ENCODE peak calls at places on chromosome 19, in eight cellular contexts. One of them, this sample, is unnamed.

GRCh38 chr19:17340302-17340870 is 3.0 kb downstream of the GTPBP3 start:
- DNase-seq in Peyer's patch: peak; percentile 87
- DNase-seq in naive thymus-derived CD8-positive, alpha-beta T cell: no peak
- DNase-seq in NCI-H460: no peak
- DNase-seq in stimulated activated CD8-positive, alpha-beta memory T cell treated with anti-CD3 and anti-CD28 coated beads, Interleukin-7, amount 100 ng/mL, for 1 hour: no peak
- DNase-seq in GM03348: no peak
- DNase-seq in CD4-positive, CD25-positive, alpha-beta regulatory T cell: no peak
- DNase-seq in activated gamma-delta T cell treated with anti-CD3 and anti-CD28 coated beads, Interleukin-2, amount 50 U/mL, for 16 hours: no peak
- DNase-seq in this sample: no peak

GRCh38 chr19:10747271-10747670 is 29.4 kb downstream of the DNM2 start:
- DNase-seq in Peyer's patch: peak; percentile 87
- DNase-seq in naive thymus-derived CD8-positive, alpha-beta T cell: no peak
- DNase-seq in NCI-H460: no peak
- DNase-seq in stimulated activated CD8-positive, alpha-beta memory T cell treated with anti-CD3 and anti-CD28 coated beads, Interleukin-7, amount 100 ng/mL, for 1 hour: no peak
- DNase-seq in GM03348: no peak
- DNase-seq in CD4-positive, CD25-positive, alpha-beta regulatory T cell: no peak
- DNase-seq in activated gamma-delta T cell treated with anti-CD3 and anti-CD28 coated beads, Interleukin-2, amount 50 U/mL, for 16 hours: no peak
- DNase-seq in this sample: no peak

GRCh38 chr19:48609571-48610108 is 3.1 kb downstream of the SPACA4 start:
- DNase-seq in Peyer's patch: no peak
- DNase-seq in naive thymus-derived CD8-positive, alpha-beta T cell: no peak
- DNase-seq in NCI-H460: no peak
- DNase-seq in stimulated activated CD8-positive, alpha-beta memory T cell treated with anti-CD3 and anti-CD28 coated beads, Interleukin-7, amount 100 ng/mL, for 1 hour: no peak
- DNase-seq in GM03348: no peak
- DNase-seq in CD4-positive, CD25-positive, alpha-beta regulatory T cell: no peak
- DNase-seq in activated gamma-delta T cell treated with anti-CD3 and anti-CD28 coated beads, Interleukin-2, amount 50 U/mL, for 16 hours: no peak
- DNase-seq in this sample: no peak

GRCh38 chr19:14061081-14061749 is 661 bp downstream of the PALM3 start:
- DNase-seq in Peyer's patch: no peak
- DNase-seq in naive thymus-derived CD8-positive, alpha-beta T cell: no peak
- DNase-seq in NCI-H460: no peak
- DNase-seq in stimulated activated CD8-positive, alpha-beta memory T cell treated with anti-CD3 and anti-CD28 coated beads, Interleukin-7, amount 100 ng/mL, for 1 hour: no peak
- DNase-seq in GM03348: no peak
- DNase-seq in CD4-positive, CD25-positive, alpha-beta regulatory T cell: no peak
- DNase-seq in activated gamma-delta T cell treated with anti-CD3 and anti-CD28 coated beads, Interleukin-2, amount 50 U/mL, for 16 hours: no peak
- DNase-seq in this sample: no peak

GRCh38 chr19:916645-917322 is 349 bp upstream of the KISS1R start:
- DNase-seq in Peyer's patch: no peak
- DNase-seq in naive thymus-derived CD8-positive, alpha-beta T cell: no peak
- DNase-seq in NCI-H460: no peak
- DNase-seq in stimulated activated CD8-positive, alpha-beta memory T cell treated with anti-CD3 and anti-CD28 coated beads, Interleukin-7, amount 100 ng/mL, for 1 hour: no peak
- DNase-seq in GM03348: no peak
- DNase-seq in CD4-positive, CD25-positive, alpha-beta regulatory T cell: no peak
- DNase-seq in activated gamma-delta T cell treated with anti-CD3 and anti-CD28 coated beads, Interleukin-2, amount 50 U/mL, for 16 hours: no peak
- DNase-seq in this sample: no peak

GRCh38 chr19:35442091-35442490 is 6.0 kb upstream of the FFAR2 start:
- DNase-seq in Peyer's patch: peak; percentile 58
- DNase-seq in naive thymus-derived CD8-positive, alpha-beta T cell: no peak
- DNase-seq in NCI-H460: no peak
- DNase-seq in stimulated activated CD8-positive, alpha-beta memory T cell treated with anti-CD3 and anti-CD28 coated beads, Interleukin-7, amount 100 ng/mL, for 1 hour: no peak
- DNase-seq in GM03348: no peak
- DNase-seq in CD4-positive, CD25-positive, alpha-beta regulatory T cell: no peak
- DNase-seq in activated gamma-delta T cell treated with anti-CD3 and anti-CD28 coated beads, Interleukin-2, amount 50 U/mL, for 16 hours: no peak
- DNase-seq in this sample: no peak

GRCh38 chr19:4589579-4590410 is 30.3 kb upstream of the SEMA6B start:
- DNase-seq in Peyer's patch: no peak
- DNase-seq in naive thymus-derived CD8-positive, alpha-beta T cell: no peak
- DNase-seq in NCI-H460: no peak
- DNase-seq in stimulated activated CD8-positive, alpha-beta memory T cell treated with anti-CD3 and anti-CD28 coated beads, Interleukin-7, amount 100 ng/mL, for 1 hour: no peak
- DNase-seq in GM03348: no peak
- DNase-seq in CD4-positive, CD25-positive, alpha-beta regulatory T cell: no peak
- DNase-seq in activated gamma-delta T cell treated with anti-CD3 and anti-CD28 coated beads, Interleukin-2, amount 50 U/mL, for 16 hours: no peak
- DNase-seq in this sample: no peak

GRCh38 chr19:15629003-15629880 is 11.5 kb upstream of the CYP4F3 start:
- DNase-seq in Peyer's patch: peak; percentile 94
- DNase-seq in naive thymus-derived CD8-positive, alpha-beta T cell: peak; percentile 86
- DNase-seq in NCI-H460: peak; percentile 60
- DNase-seq in stimulated activated CD8-positive, alpha-beta memory T cell treated with anti-CD3 and anti-CD28 coated beads, Interleukin-7, amount 100 ng/mL, for 1 hour: peak; percentile 88
- DNase-seq in GM03348: peak; percentile 91
- DNase-seq in CD4-positive, CD25-positive, alpha-beta regulatory T cell: peak; percentile 74
- DNase-seq in activated gamma-delta T cell treated with anti-CD3 and anti-CD28 coated beads, Interleukin-2, amount 50 U/mL, for 16 hours: peak; percentile 89
- DNase-seq in this sample: peak; percentile 62

GRCh38 chr19:23440791-23441190 is 45.5 kb upstream of the ZNF91 start:
- DNase-seq in Peyer's patch: no peak
- DNase-seq in naive thymus-derived CD8-positive, alpha-beta T cell: no peak
- DNase-seq in NCI-H460: no peak
- DNase-seq in stimulated activated CD8-positive, alpha-beta memory T cell treated with anti-CD3 and anti-CD28 coated beads, Interleukin-7, amount 100 ng/mL, for 1 hour: no peak
- DNase-seq in GM03348: no peak
- DNase-seq in CD4-positive, CD25-positive, alpha-beta regulatory T cell: no peak
- DNase-seq in activated gamma-delta T cell treated with anti-CD3 and anti-CD28 coated beads, Interleukin-2, amount 50 U/mL, for 16 hours: no peak
- DNase-seq in this sample: no peak

GRCh38 chr19:45045671-45046353 is 7.0 kb downstream of the CLASRP start:
- DNase-seq in Peyer's patch: no peak
- DNase-seq in naive thymus-derived CD8-positive, alpha-beta T cell: no peak
- DNase-seq in NCI-H460: no peak
- DNase-seq in stimulated activated CD8-positive, alpha-beta memory T cell treated with anti-CD3 and anti-CD28 coated beads, Interleukin-7, amount 100 ng/mL, for 1 hour: no peak
- DNase-seq in GM03348: no peak
- DNase-seq in CD4-positive, CD25-positive, alpha-beta regulatory T cell: no peak
- DNase-seq in activated gamma-delta T cell treated with anti-CD3 and anti-CD28 coated beads, Interleukin-2, amount 50 U/mL, for 16 hours: no peak
- DNase-seq in this sample: no peak

GRCh38 chr19:49497047-49497789 is 984 bp downstream of the RPS11 start:
- DNase-seq in Peyer's patch: peak; percentile 95
- DNase-seq in naive thymus-derived CD8-positive, alpha-beta T cell: peak; percentile 51
- DNase-seq in NCI-H460: no peak
- DNase-seq in stimulated activated CD8-positive, alpha-beta memory T cell treated with anti-CD3 and anti-CD28 coated beads, Interleukin-7, amount 100 ng/mL, for 1 hour: no peak
- DNase-seq in GM03348: peak; percentile 76
- DNase-seq in CD4-positive, CD25-positive, alpha-beta regulatory T cell: peak; percentile 72
- DNase-seq in activated gamma-delta T cell treated with anti-CD3 and anti-CD28 coated beads, Interleukin-2, amount 50 U/mL, for 16 hours: peak; percentile 41
- DNase-seq in this sample: no peak

GRCh38 chr19:11496391-11497163 is 9.1 kb downstream of the ZNF653 start:
- DNase-seq in Peyer's patch: peak; percentile 83
- DNase-seq in naive thymus-derived CD8-positive, alpha-beta T cell: peak; percentile 47
- DNase-seq in NCI-H460: peak; percentile 78
- DNase-seq in stimulated activated CD8-positive, alpha-beta memory T cell treated with anti-CD3 and anti-CD28 coated beads, Interleukin-7, amount 100 ng/mL, for 1 hour: no peak
- DNase-seq in GM03348: peak; percentile 89
- DNase-seq in CD4-positive, CD25-positive, alpha-beta regulatory T cell: peak; percentile 41
- DNase-seq in activated gamma-delta T cell treated with anti-CD3 and anti-CD28 coated beads, Interleukin-2, amount 50 U/mL, for 16 hours: peak; percentile 36
- DNase-seq in this sample: peak; percentile 50

GRCh38 chr19:49692102-49692599 is 1.2 kb downstream of the CPT1C start:
- DNase-seq in Peyer's patch: no peak
- DNase-seq in naive thymus-derived CD8-positive, alpha-beta T cell: no peak
- DNase-seq in NCI-H460: no peak
- DNase-seq in stimulated activated CD8-positive, alpha-beta memory T cell treated with anti-CD3 and anti-CD28 coated beads, Interleukin-7, amount 100 ng/mL, for 1 hour: no peak
- DNase-seq in GM03348: no peak
- DNase-seq in CD4-positive, CD25-positive, alpha-beta regulatory T cell: no peak
- DNase-seq in activated gamma-delta T cell treated with anti-CD3 and anti-CD28 coated beads, Interleukin-2, amount 50 U/mL, for 16 hours: no peak
- DNase-seq in this sample: no peak

GRCh38 chr19:12611361-12611699 is 610 bp downstream of the ZNF791 start:
- DNase-seq in Peyer's patch: peak; percentile 79
- DNase-seq in naive thymus-derived CD8-positive, alpha-beta T cell: no peak
- DNase-seq in NCI-H460: peak; percentile 34
- DNase-seq in stimulated activated CD8-positive, alpha-beta memory T cell treated with anti-CD3 and anti-CD28 coated beads, Interleukin-7, amount 100 ng/mL, for 1 hour: no peak
- DNase-seq in GM03348: peak; percentile 90
- DNase-seq in CD4-positive, CD25-positive, alpha-beta regulatory T cell: no peak
- DNase-seq in activated gamma-delta T cell treated with anti-CD3 and anti-CD28 coated beads, Interleukin-2, amount 50 U/mL, for 16 hours: no peak
- DNase-seq in this sample: no peak

GRCh38 chr19:7947939-7948338 is 4.5 kb upstream of the TIMM44 start:
- DNase-seq in Peyer's patch: no peak
- DNase-seq in naive thymus-derived CD8-positive, alpha-beta T cell: no peak
- DNase-seq in NCI-H460: no peak
- DNase-seq in stimulated activated CD8-positive, alpha-beta memory T cell treated with anti-CD3 and anti-CD28 coated beads, Interleukin-7, amount 100 ng/mL, for 1 hour: no peak
- DNase-seq in GM03348: no peak
- DNase-seq in CD4-positive, CD25-positive, alpha-beta regulatory T cell: no peak
- DNase-seq in activated gamma-delta T cell treated with anti-CD3 and anti-CD28 coated beads, Interleukin-2, amount 50 U/mL, for 16 hours: no peak
- DNase-seq in this sample: no peak

GRCh38 chr19:39428309-39429112 is 7.2 kb downstream of the RPS16 start:
- DNase-seq in Peyer's patch: no peak
- DNase-seq in naive thymus-derived CD8-positive, alpha-beta T cell: no peak
- DNase-seq in NCI-H460: no peak
- DNase-seq in stimulated activated CD8-positive, alpha-beta memory T cell treated with anti-CD3 and anti-CD28 coated beads, Interleukin-7, amount 100 ng/mL, for 1 hour: no peak
- DNase-seq in GM03348: peak; percentile 90
- DNase-seq in CD4-positive, CD25-positive, alpha-beta regulatory T cell: no peak
- DNase-seq in activated gamma-delta T cell treated with anti-CD3 and anti-CD28 coated beads, Interleukin-2, amount 50 U/mL, for 16 hours: no peak
- DNase-seq in this sample: no peak

GRCh38 chr19:46618670-46619231 is 6.1 kb downstream of the PTGIR start:
- DNase-seq in Peyer's patch: no peak
- DNase-seq in naive thymus-derived CD8-positive, alpha-beta T cell: no peak
- DNase-seq in NCI-H460: no peak
- DNase-seq in stimulated activated CD8-positive, alpha-beta memory T cell treated with anti-CD3 and anti-CD28 coated beads, Interleukin-7, amount 100 ng/mL, for 1 hour: no peak
- DNase-seq in GM03348: no peak
- DNase-seq in CD4-positive, CD25-positive, alpha-beta regulatory T cell: no peak
- DNase-seq in activated gamma-delta T cell treated with anti-CD3 and anti-CD28 coated beads, Interleukin-2, amount 50 U/mL, for 16 hours: no peak
- DNase-seq in this sample: no peak

GRCh38 chr19:31930401-31930800 is 415.0 kb upstream of the ZNF507 start:
- DNase-seq in Peyer's patch: no peak
- DNase-seq in naive thymus-derived CD8-positive, alpha-beta T cell: no peak
- DNase-seq in NCI-H460: no peak
- DNase-seq in stimulated activated CD8-positive, alpha-beta memory T cell treated with anti-CD3 and anti-CD28 coated beads, Interleukin-7, amount 100 ng/mL, for 1 hour: no peak
- DNase-seq in GM03348: no peak
- DNase-seq in CD4-positive, CD25-positive, alpha-beta regulatory T cell: no peak
- DNase-seq in activated gamma-delta T cell treated with anti-CD3 and anti-CD28 coated beads, Interleukin-2, amount 50 U/mL, for 16 hours: no peak
- DNase-seq in this sample: no peak

GRCh38 chr19:8324186-8325050 is 3.1 kb downstream of the RPS28 start:
- DNase-seq in Peyer's patch: no peak
- DNase-seq in naive thymus-derived CD8-positive, alpha-beta T cell: no peak
- DNase-seq in NCI-H460: no peak
- DNase-seq in stimulated activated CD8-positive, alpha-beta memory T cell treated with anti-CD3 and anti-CD28 coated beads, Interleukin-7, amount 100 ng/mL, for 1 hour: no peak
- DNase-seq in GM03348: no peak
- DNase-seq in CD4-positive, CD25-positive, alpha-beta regulatory T cell: no peak
- DNase-seq in activated gamma-delta T cell treated with anti-CD3 and anti-CD28 coated beads, Interleukin-2, amount 50 U/mL, for 16 hours: no peak
- DNase-seq in this sample: no peak

GRCh38 chr19:55461974-55462628 is 659 bp upstream of the ISOC2 start:
- DNase-seq in Peyer's patch: no peak
- DNase-seq in naive thymus-derived CD8-positive, alpha-beta T cell: no peak
- DNase-seq in NCI-H460: no peak
- DNase-seq in stimulated activated CD8-positive, alpha-beta memory T cell treated with anti-CD3 and anti-CD28 coated beads, Interleukin-7, amount 100 ng/mL, for 1 hour: no peak
- DNase-seq in GM03348: peak; percentile 58
- DNase-seq in CD4-positive, CD25-positive, alpha-beta regulatory T cell: no peak
- DNase-seq in activated gamma-delta T cell treated with anti-CD3 and anti-CD28 coated beads, Interleukin-2, amount 50 U/mL, for 16 hours: no peak
- DNase-seq in this sample: no peak

This sample was measured in NK-92 treated with Interleukin-12 subunit alpha and Interleukin-12 subunit beta, amount 100 ng/mL, for 24 hours.